ENCODE peak calls at places on chromosomes 2 and 18, in ten cellular contexts. One of them, this sample, is unnamed.

GRCh38 chr2:166448106-166448505 is 45.9 kb downstream of the SCN7A start:
- DNase-seq in colonic mucosa: no peak
- DNase-seq in GM23338: no peak
- DNase-seq in lower lobe of right lung: no peak
- DNase-seq in ascending aorta: no peak
- DNase-seq in aorta: no peak
- DNase-seq in keratinocyte: no peak
- DNase-seq in mammary epithelial cell: no peak
- DNase-seq in breast epithelium: no peak
- DNase-seq in CD8-positive, alpha-beta T cell: no peak
- DNase-seq in this sample: no peak

GRCh38 chr2:42009657-42010580 is 37.9 kb upstream of the PKDCC start:
- DNase-seq in colonic mucosa: no peak
- DNase-seq in GM23338: no peak
- DNase-seq in lower lobe of right lung: no peak
- DNase-seq in ascending aorta: no peak
- DNase-seq in aorta: no peak
- DNase-seq in keratinocyte: no peak
- DNase-seq in mammary epithelial cell: no peak
- DNase-seq in breast epithelium: no peak
- DNase-seq in CD8-positive, alpha-beta T cell: no peak
- DNase-seq in this sample: no peak

GRCh38 chr2:233051241-233052149 is 8.6 kb upstream of the INPP5D start:
- DNase-seq in colonic mucosa: no peak
- DNase-seq in GM23338: peak
- DNase-seq in lower lobe of right lung: peak
- DNase-seq in ascending aorta: peak
- DNase-seq in aorta: peak
- DNase-seq in keratinocyte: no peak
- DNase-seq in mammary epithelial cell: peak
- DNase-seq in breast epithelium: peak
- DNase-seq in CD8-positive, alpha-beta T cell: no peak
- DNase-seq in this sample: no peak

GRCh38 chr2:240995041-240995960 is 3.1 kb upstream of the SNED1 start:
- DNase-seq in colonic mucosa: no peak
- DNase-seq in GM23338: no peak
- DNase-seq in lower lobe of right lung: peak
- DNase-seq in ascending aorta: peak
- DNase-seq in aorta: peak
- DNase-seq in keratinocyte: no peak
- DNase-seq in mammary epithelial cell: no peak
- DNase-seq in breast epithelium: no peak
- DNase-seq in CD8-positive, alpha-beta T cell: no peak
- DNase-seq in this sample: no peak

GRCh38 chr2:236293241-236293810 is 29.1 kb upstream of the ASB18 start:
- DNase-seq in colonic mucosa: no peak
- DNase-seq in GM23338: no peak
- DNase-seq in lower lobe of right lung: no peak
- DNase-seq in ascending aorta: no peak
- DNase-seq in aorta: no peak
- DNase-seq in keratinocyte: no peak
- DNase-seq in mammary epithelial cell: no peak
- DNase-seq in breast epithelium: no peak
- DNase-seq in CD8-positive, alpha-beta T cell: no peak
- DNase-seq in this sample: no peak

GRCh38 chr2:167543721-167544120 is 655.4 kb downstream of the XIRP2 start:
- DNase-seq in colonic mucosa: no peak
- DNase-seq in GM23338: no peak
- DNase-seq in lower lobe of right lung: no peak
- DNase-seq in ascending aorta: no peak
- DNase-seq in aorta: no peak
- DNase-seq in keratinocyte: no peak
- DNase-seq in mammary epithelial cell: no peak
- DNase-seq in breast epithelium: no peak
- DNase-seq in CD8-positive, alpha-beta T cell: no peak
- DNase-seq in this sample: no peak

GRCh38 chr18:59646228-59646945 is 50.8 kb downstream of the CCBE1 start:
- DNase-seq in colonic mucosa: no peak
- DNase-seq in GM23338: peak
- DNase-seq in lower lobe of right lung: no peak
- DNase-seq in ascending aorta: no peak
- DNase-seq in aorta: no peak
- DNase-seq in keratinocyte: no peak
- DNase-seq in mammary epithelial cell: no peak
- DNase-seq in breast epithelium: no peak
- DNase-seq in CD8-positive, alpha-beta T cell: no peak
- DNase-seq in this sample: no peak

GRCh38 chr2:178756843-178757242 is 50.4 kb downstream of the TTN start:
- DNase-seq in colonic mucosa: no peak
- DNase-seq in GM23338: no peak
- DNase-seq in lower lobe of right lung: no peak
- DNase-seq in ascending aorta: no peak
- DNase-seq in aorta: no peak
- DNase-seq in keratinocyte: no peak
- DNase-seq in mammary epithelial cell: peak
- DNase-seq in breast epithelium: no peak
- DNase-seq in CD8-positive, alpha-beta T cell: no peak
- DNase-seq in this sample: no peak

GRCh38 chr2:85681776-85682175 is 12.4 kb upstream of the GNLY start:
- DNase-seq in colonic mucosa: no peak
- DNase-seq in GM23338: no peak
- DNase-seq in lower lobe of right lung: no peak
- DNase-seq in ascending aorta: peak
- DNase-seq in aorta: no peak
- DNase-seq in keratinocyte: no peak
- DNase-seq in mammary epithelial cell: no peak
- DNase-seq in breast epithelium: no peak
- DNase-seq in CD8-positive, alpha-beta T cell: no peak
- DNase-seq in this sample: no peak

GRCh38 chr18:5197032-5197434 is at the start of gene AKAIN1:
- DNase-seq in colonic mucosa: no peak
- DNase-seq in GM23338: peak
- DNase-seq in lower lobe of right lung: no peak
- DNase-seq in ascending aorta: no peak
- DNase-seq in aorta: peak
- DNase-seq in keratinocyte: no peak
- DNase-seq in mammary epithelial cell: peak
- DNase-seq in breast epithelium: no peak
- DNase-seq in CD8-positive, alpha-beta T cell: no peak
- DNase-seq in this sample: no peak

GRCh38 chr18:56021136-56021813 is 433.3 kb upstream of the TCF4 start:
- DNase-seq in colonic mucosa: no peak
- DNase-seq in GM23338: no peak
- DNase-seq in lower lobe of right lung: no peak
- DNase-seq in ascending aorta: no peak
- DNase-seq in aorta: no peak
- DNase-seq in keratinocyte: no peak
- DNase-seq in mammary epithelial cell: no peak
- DNase-seq in breast epithelium: no peak
- DNase-seq in CD8-positive, alpha-beta T cell: no peak
- DNase-seq in this sample: no peak

GRCh38 chr2:101140978-101141655 is 10.1 kb downstream of the TBC1D8 start:
- DNase-seq in colonic mucosa: no peak
- DNase-seq in GM23338: no peak
- DNase-seq in lower lobe of right lung: no peak
- DNase-seq in ascending aorta: no peak
- DNase-seq in aorta: no peak
- DNase-seq in keratinocyte: no peak
- DNase-seq in mammary epithelial cell: no peak
- DNase-seq in breast epithelium: no peak
- DNase-seq in CD8-positive, alpha-beta T cell: no peak
- DNase-seq in this sample: no peak

GRCh38 chr2:188897096-188897495 is 77.1 kb upstream of the COL3A1 start:
- DNase-seq in colonic mucosa: no peak
- DNase-seq in GM23338: no peak
- DNase-seq in lower lobe of right lung: no peak
- DNase-seq in ascending aorta: no peak
- DNase-seq in aorta: no peak
- DNase-seq in keratinocyte: no peak
- DNase-seq in mammary epithelial cell: no peak
- DNase-seq in breast epithelium: no peak
- DNase-seq in CD8-positive, alpha-beta T cell: no peak
- DNase-seq in this sample: no peak

GRCh38 chr18:74316257-74317180 is 880 bp downstream of the C18orf63 start:
- DNase-seq in colonic mucosa: no peak
- DNase-seq in GM23338: peak
- DNase-seq in lower lobe of right lung: no peak
- DNase-seq in ascending aorta: no peak
- DNase-seq in aorta: no peak
- DNase-seq in keratinocyte: no peak
- DNase-seq in mammary epithelial cell: peak
- DNase-seq in breast epithelium: peak
- DNase-seq in CD8-positive, alpha-beta T cell: no peak
- DNase-seq in this sample: no peak

DNA sequence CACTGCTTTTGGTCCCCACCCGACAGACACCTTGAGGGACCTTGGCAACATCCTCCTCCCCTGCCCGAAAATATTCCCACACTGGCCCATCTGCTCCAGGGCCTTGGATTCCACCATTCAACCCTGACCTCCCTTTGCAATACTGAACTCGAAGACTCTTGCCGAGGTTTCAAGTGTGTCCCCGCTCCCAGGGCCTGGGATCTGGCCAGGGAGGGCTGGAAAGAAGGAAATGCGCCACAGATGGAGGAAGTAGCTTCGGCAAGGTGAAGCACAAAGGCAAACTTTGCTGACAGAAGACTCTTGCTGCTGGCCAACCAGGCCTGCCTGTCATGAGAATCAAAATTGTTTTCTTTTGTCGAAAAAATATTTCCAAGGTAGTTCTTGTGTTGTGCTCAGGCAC is 143.1 kb downstream of the ZFP36L2 start:
- DNase-seq in colonic mucosa: no peak
- DNase-seq in GM23338: no peak
- DNase-seq in lower lobe of right lung: no peak
- DNase-seq in ascending aorta: no peak
- DNase-seq in aorta: peak
- DNase-seq in keratinocyte: no peak
- DNase-seq in mammary epithelial cell: no peak
- DNase-seq in breast epithelium: peak
- DNase-seq in CD8-positive, alpha-beta T cell: no peak
- DNase-seq in this sample: no peak
- H3K27ac ChIP-seq in colonic mucosa: peak
- H3K27ac ChIP-seq in GM23338: no peak
- H3K27ac ChIP-seq in lower lobe of right lung: peak
- H3K27ac ChIP-seq in ascending aorta: peak
- H3K27ac ChIP-seq in aorta: peak
- H3K27ac ChIP-seq in keratinocyte: peak
- H3K27ac ChIP-seq in mammary epithelial cell: peak
- H3K27ac ChIP-seq in breast epithelium: peak
- H3K27ac ChIP-seq in CD8-positive, alpha-beta T cell: no peak
- H3K27ac ChIP-seq in this sample: peak

GRCh38 chr2:135709992-135710391 is 31.7 kb upstream of the UBXN4 start:
- DNase-seq in colonic mucosa: peak
- DNase-seq in GM23338: peak
- DNase-seq in lower lobe of right lung: peak
- DNase-seq in ascending aorta: peak
- DNase-seq in aorta: peak
- DNase-seq in keratinocyte: no peak
- DNase-seq in mammary epithelial cell: peak
- DNase-seq in breast epithelium: peak
- DNase-seq in CD8-positive, alpha-beta T cell: peak
- DNase-seq in this sample: peak
- H3K27ac ChIP-seq in colonic mucosa: no peak
- H3K27ac ChIP-seq in GM23338: no peak
- H3K27ac ChIP-seq in lower lobe of right lung: no peak
- H3K27ac ChIP-seq in ascending aorta: no peak
- H3K27ac ChIP-seq in aorta: no peak
- H3K27ac ChIP-seq in keratinocyte: no peak
- H3K27ac ChIP-seq in mammary epithelial cell: no peak
- H3K27ac ChIP-seq in breast epithelium: no peak
- H3K27ac ChIP-seq in CD8-positive, alpha-beta T cell: no peak
- H3K27ac ChIP-seq in this sample: no peak

DNA sequence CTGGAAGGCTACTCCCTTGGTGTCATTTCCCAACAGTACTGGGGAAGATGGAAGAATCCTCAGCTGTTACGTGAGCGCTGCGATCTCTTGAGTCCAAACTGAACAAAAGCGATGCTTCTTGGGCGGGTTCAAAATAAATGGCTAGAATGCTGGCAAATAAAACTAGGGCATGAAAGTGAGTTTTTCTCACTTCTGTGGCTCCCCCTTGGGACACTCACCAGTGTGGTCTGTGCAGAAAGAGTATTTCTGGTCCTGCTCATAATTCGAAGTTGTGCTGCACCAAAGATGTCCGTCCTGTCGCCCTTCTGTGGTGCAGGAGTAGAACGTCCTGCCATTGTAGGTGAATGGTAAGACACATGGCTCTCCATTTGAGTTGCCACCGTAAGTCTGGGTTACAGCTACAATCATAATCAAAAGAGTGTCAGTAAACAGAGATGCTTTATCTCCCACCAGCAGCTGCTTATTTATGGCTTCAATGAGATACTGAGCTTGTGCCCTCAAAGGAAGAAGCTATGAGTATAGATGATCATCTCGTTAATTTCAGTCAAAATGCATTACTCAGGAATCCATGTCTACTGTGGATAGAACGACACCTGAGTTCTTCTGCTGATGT is 11.8 kb downstream of the FN1 start:
- DNase-seq in colonic mucosa: no peak
- DNase-seq in GM23338: no peak
- DNase-seq in lower lobe of right lung: no peak
- DNase-seq in ascending aorta: no peak
- DNase-seq in aorta: no peak
- DNase-seq in keratinocyte: no peak
- DNase-seq in mammary epithelial cell: no peak
- DNase-seq in breast epithelium: no peak
- DNase-seq in CD8-positive, alpha-beta T cell: no peak
- DNase-seq in this sample: no peak
- H3K27ac ChIP-seq in colonic mucosa: no peak
- H3K27ac ChIP-seq in GM23338: no peak
- H3K27ac ChIP-seq in lower lobe of right lung: no peak
- H3K27ac ChIP-seq in ascending aorta: peak
- H3K27ac ChIP-seq in aorta: no peak
- H3K27ac ChIP-seq in keratinocyte: no peak
- H3K27ac ChIP-seq in mammary epithelial cell: no peak
- H3K27ac ChIP-seq in breast epithelium: no peak
- H3K27ac ChIP-seq in CD8-positive, alpha-beta T cell: no peak
- H3K27ac ChIP-seq in this sample: no peak

GRCh38 chr2:152464853-152465470 is 130.0 kb downstream of the FMNL2 start:
- DNase-seq in colonic mucosa: no peak
- DNase-seq in GM23338: no peak
- DNase-seq in lower lobe of right lung: no peak
- DNase-seq in ascending aorta: peak
- DNase-seq in aorta: no peak
- DNase-seq in keratinocyte: no peak
- DNase-seq in mammary epithelial cell: no peak
- DNase-seq in breast epithelium: no peak
- DNase-seq in CD8-positive, alpha-beta T cell: no peak
- DNase-seq in this sample: no peak
- H3K27ac ChIP-seq in colonic mucosa: no peak
- H3K27ac ChIP-seq in GM23338: no peak
- H3K27ac ChIP-seq in lower lobe of right lung: no peak
- H3K27ac ChIP-seq in ascending aorta: no peak
- H3K27ac ChIP-seq in aorta: no peak
- H3K27ac ChIP-seq in keratinocyte: no peak
- H3K27ac ChIP-seq in mammary epithelial cell: no peak
- H3K27ac ChIP-seq in breast epithelium: no peak
- H3K27ac ChIP-seq in CD8-positive, alpha-beta T cell: no peak
- H3K27ac ChIP-seq in this sample: no peak

DNA sequence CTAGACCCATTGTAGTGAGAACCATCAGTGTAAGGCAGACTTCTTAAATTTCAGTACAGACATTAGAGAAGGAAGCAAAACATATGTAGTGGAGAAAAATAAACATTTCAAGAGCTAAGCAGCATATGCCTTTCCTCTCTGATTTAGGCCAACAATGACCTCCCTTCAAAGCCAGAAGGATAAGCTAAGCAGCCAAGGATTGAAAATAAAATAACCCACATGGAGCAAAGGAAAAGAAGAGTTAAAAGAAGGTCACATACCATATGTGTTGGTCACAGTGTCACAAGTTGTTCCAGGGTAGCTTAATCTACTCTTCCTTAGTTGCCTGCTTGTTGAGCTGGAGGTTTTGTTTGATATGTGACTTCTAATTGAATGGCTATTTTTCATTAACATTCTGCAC is 15.6 kb upstream of the LAMA1 start:
- DNase-seq in colonic mucosa: no peak
- DNase-seq in GM23338: no peak
- DNase-seq in lower lobe of right lung: no peak
- DNase-seq in ascending aorta: no peak
- DNase-seq in aorta: no peak
- DNase-seq in keratinocyte: no peak
- DNase-seq in mammary epithelial cell: no peak
- DNase-seq in breast epithelium: no peak
- DNase-seq in CD8-positive, alpha-beta T cell: no peak
- DNase-seq in this sample: no peak
- H3K27ac ChIP-seq in colonic mucosa: no peak
- H3K27ac ChIP-seq in GM23338: no peak
- H3K27ac ChIP-seq in lower lobe of right lung: no peak
- H3K27ac ChIP-seq in ascending aorta: no peak
- H3K27ac ChIP-seq in aorta: no peak
- H3K27ac ChIP-seq in keratinocyte: no peak
- H3K27ac ChIP-seq in mammary epithelial cell: no peak
- H3K27ac ChIP-seq in breast epithelium: no peak
- H3K27ac ChIP-seq in CD8-positive, alpha-beta T cell: no peak
- H3K27ac ChIP-seq in this sample: no peak

This sample was measured in DND-41.